ENCODE peak calls at places on chromosomes 11 and 22, in nine cellular contexts. One of them, this sample, is unnamed.

GRCh38 chr22:49641770-49642313 is 185.8 kb downstream of the BRD1 start:
- DNase-seq in left lung: no peak
- DNase-seq in Caco-2: no peak
- DNase-seq in lower lobe of right lung: no peak
- DNase-seq in mesendoderm: no peak
- DNase-seq in CD8-positive, alpha-beta memory T cell: no peak
- DNase-seq in heart left ventricle: no peak
- DNase-seq in kidney: no peak
- DNase-seq in sigmoid colon: no peak
- DNase-seq in this sample: no peak

GRCh38 chr22:41052661-41053490 is 39.5 kb upstream of the EP300 start:
- DNase-seq in left lung: no peak
- DNase-seq in Caco-2: peak; percentile 49
- DNase-seq in lower lobe of right lung: no peak
- DNase-seq in mesendoderm: peak; percentile 16
- DNase-seq in CD8-positive, alpha-beta memory T cell: no peak
- DNase-seq in heart left ventricle: no peak
- DNase-seq in kidney: no peak
- DNase-seq in sigmoid colon: no peak
- DNase-seq in this sample: no peak

GRCh38 chr11:129846508-129847335 is 31.1 kb downstream of the TMEM45B start:
- DNase-seq in left lung: no peak
- DNase-seq in Caco-2: peak; percentile 43
- DNase-seq in lower lobe of right lung: no peak
- DNase-seq in mesendoderm: no peak
- DNase-seq in CD8-positive, alpha-beta memory T cell: no peak
- DNase-seq in heart left ventricle: no peak
- DNase-seq in kidney: no peak
- DNase-seq in sigmoid colon: no peak
- DNase-seq in this sample: no peak

GRCh38 chr11:71240865-71241691 is 11.3 kb downstream of the SHANK2 start:
- DNase-seq in left lung: no peak
- DNase-seq in Caco-2: peak; percentile 35
- DNase-seq in lower lobe of right lung: peak; percentile 76
- DNase-seq in mesendoderm: peak; percentile 84
- DNase-seq in CD8-positive, alpha-beta memory T cell: no peak
- DNase-seq in heart left ventricle: no peak
- DNase-seq in kidney: peak; percentile 93
- DNase-seq in sigmoid colon: peak; percentile 68
- DNase-seq in this sample: no peak

GRCh38 chr11:102924851-102925380 is 30.6 kb downstream of the MMP13 start:
- DNase-seq in left lung: no peak
- DNase-seq in Caco-2: no peak
- DNase-seq in lower lobe of right lung: no peak
- DNase-seq in mesendoderm: peak; percentile 5
- DNase-seq in CD8-positive, alpha-beta memory T cell: no peak
- DNase-seq in heart left ventricle: no peak
- DNase-seq in kidney: no peak
- DNase-seq in sigmoid colon: no peak
- DNase-seq in this sample: no peak

GRCh38 chr22:48651981-48652538 is 1175.6 kb downstream of the BRD1 start:
- DNase-seq in left lung: no peak
- DNase-seq in Caco-2: no peak
- DNase-seq in lower lobe of right lung: no peak
- DNase-seq in mesendoderm: no peak
- DNase-seq in CD8-positive, alpha-beta memory T cell: no peak
- DNase-seq in heart left ventricle: no peak
- DNase-seq in kidney: no peak
- DNase-seq in sigmoid colon: no peak
- DNase-seq in this sample: no peak

GRCh38 chr11:84714316-84714780 is 912.8 kb downstream of the DLG2 start:
- DNase-seq in left lung: peak; percentile 55
- DNase-seq in Caco-2: peak; percentile 89
- DNase-seq in lower lobe of right lung: peak; percentile 50
- DNase-seq in mesendoderm: peak; percentile 80
- DNase-seq in CD8-positive, alpha-beta memory T cell: no peak
- DNase-seq in heart left ventricle: peak; percentile 37
- DNase-seq in kidney: no peak
- DNase-seq in sigmoid colon: no peak
- DNase-seq in this sample: peak; percentile 34

GRCh38 chr11:86592659-86593451 is 79.6 kb downstream of the ME3 start:
- DNase-seq in left lung: peak; percentile 72
- DNase-seq in Caco-2: peak; percentile 69
- DNase-seq in lower lobe of right lung: no peak
- DNase-seq in mesendoderm: peak; percentile 95
- DNase-seq in CD8-positive, alpha-beta memory T cell: peak; percentile 20
- DNase-seq in heart left ventricle: peak; percentile 53
- DNase-seq in kidney: no peak
- DNase-seq in sigmoid colon: peak; percentile 87
- DNase-seq in this sample: peak; percentile 10

GRCh38 chr11:77411238-77411637 is 62.7 kb downstream of the PAK1 start:
- DNase-seq in left lung: peak; percentile 61
- DNase-seq in Caco-2: no peak
- DNase-seq in lower lobe of right lung: peak; percentile 64
- DNase-seq in mesendoderm: peak; percentile 47
- DNase-seq in CD8-positive, alpha-beta memory T cell: no peak
- DNase-seq in heart left ventricle: peak; percentile 47
- DNase-seq in kidney: peak; percentile 71
- DNase-seq in sigmoid colon: peak; percentile 66
- DNase-seq in this sample: no peak

GRCh38 chr11:128530119-128531091 is 57.0 kb downstream of the ETS1 start:
- DNase-seq in left lung: no peak
- DNase-seq in Caco-2: no peak
- DNase-seq in lower lobe of right lung: no peak
- DNase-seq in mesendoderm: no peak
- DNase-seq in CD8-positive, alpha-beta memory T cell: no peak
- DNase-seq in heart left ventricle: peak; percentile 74
- DNase-seq in kidney: no peak
- DNase-seq in sigmoid colon: peak; percentile 89
- DNase-seq in this sample: no peak

GRCh38 chr11:64084962-64085710 is 49.4 kb downstream of the FLRT1 start:
- DNase-seq in left lung: no peak
- DNase-seq in Caco-2: peak; percentile 54
- DNase-seq in lower lobe of right lung: no peak
- DNase-seq in mesendoderm: no peak
- DNase-seq in CD8-positive, alpha-beta memory T cell: no peak
- DNase-seq in heart left ventricle: no peak
- DNase-seq in kidney: peak; percentile 89
- DNase-seq in sigmoid colon: no peak
- DNase-seq in this sample: no peak

GRCh38 chr11:1402355-1402754 is 12.6 kb downstream of the BRSK2 start:
- DNase-seq in left lung: no peak
- DNase-seq in Caco-2: no peak
- DNase-seq in lower lobe of right lung: no peak
- DNase-seq in mesendoderm: no peak
- DNase-seq in CD8-positive, alpha-beta memory T cell: no peak
- DNase-seq in heart left ventricle: no peak
- DNase-seq in kidney: peak; percentile 66
- DNase-seq in sigmoid colon: no peak
- DNase-seq in this sample: no peak

GRCh38 chr11:1400168-1401000 is 10.7 kb downstream of the BRSK2 start:
- DNase-seq in left lung: no peak
- DNase-seq in Caco-2: no peak
- DNase-seq in lower lobe of right lung: no peak
- DNase-seq in mesendoderm: no peak
- DNase-seq in CD8-positive, alpha-beta memory T cell: no peak
- DNase-seq in heart left ventricle: no peak
- DNase-seq in kidney: peak; percentile 63
- DNase-seq in sigmoid colon: no peak
- DNase-seq in this sample: no peak

GRCh38 chr11:1399386-1400167 is 9.8 kb downstream of the BRSK2 start:
- DNase-seq in left lung: no peak
- DNase-seq in Caco-2: no peak
- DNase-seq in lower lobe of right lung: no peak
- DNase-seq in mesendoderm: no peak
- DNase-seq in CD8-positive, alpha-beta memory T cell: no peak
- DNase-seq in heart left ventricle: no peak
- DNase-seq in kidney: peak; percentile 62
- DNase-seq in sigmoid colon: no peak
- DNase-seq in this sample: no peak

GRCh38 chr11:1401656-1402221 is 12.0 kb downstream of the BRSK2 start:
- DNase-seq in left lung: peak; percentile 64
- DNase-seq in Caco-2: peak; percentile 68
- DNase-seq in lower lobe of right lung: peak; percentile 72
- DNase-seq in mesendoderm: peak; percentile 77
- DNase-seq in CD8-positive, alpha-beta memory T cell: no peak
- DNase-seq in heart left ventricle: peak; percentile 76
- DNase-seq in kidney: peak; percentile 88
- DNase-seq in sigmoid colon: no peak
- DNase-seq in this sample: peak; percentile 42

GRCh38 chr11:1401001-1401445 is 11.3 kb downstream of the BRSK2 start:
- DNase-seq in left lung: no peak
- DNase-seq in Caco-2: no peak
- DNase-seq in lower lobe of right lung: no peak
- DNase-seq in mesendoderm: no peak
- DNase-seq in CD8-positive, alpha-beta memory T cell: no peak
- DNase-seq in heart left ventricle: no peak
- DNase-seq in kidney: peak; percentile 49
- DNase-seq in sigmoid colon: no peak
- DNase-seq in this sample: no peak
- H3K4me1 ChIP-seq in left lung: no peaks in the 10 kb centered on the region
- H3K4me1 ChIP-seq in Caco-2: no peaks in the 10 kb centered on the region
- H3K4me1 ChIP-seq in lower lobe of right lung: no peaks in the 10 kb centered on the region
- H3K4me1 ChIP-seq in mesendoderm: no peaks in the 10 kb centered on the region
- H3K4me1 ChIP-seq in CD8-positive, alpha-beta memory T cell: no peaks in the 10 kb centered on the region
- H3K4me1 ChIP-seq in heart left ventricle: no peaks in the 10 kb centered on the region
- H3K4me1 ChIP-seq in kidney: no peaks in the 10 kb centered on the region
- H3K4me1 ChIP-seq in sigmoid colon: peaks cover 4% of the 10 kb centered on the region
- H3K4me1 ChIP-seq in this sample: no peaks in the 10 kb centered on the region

DNA sequence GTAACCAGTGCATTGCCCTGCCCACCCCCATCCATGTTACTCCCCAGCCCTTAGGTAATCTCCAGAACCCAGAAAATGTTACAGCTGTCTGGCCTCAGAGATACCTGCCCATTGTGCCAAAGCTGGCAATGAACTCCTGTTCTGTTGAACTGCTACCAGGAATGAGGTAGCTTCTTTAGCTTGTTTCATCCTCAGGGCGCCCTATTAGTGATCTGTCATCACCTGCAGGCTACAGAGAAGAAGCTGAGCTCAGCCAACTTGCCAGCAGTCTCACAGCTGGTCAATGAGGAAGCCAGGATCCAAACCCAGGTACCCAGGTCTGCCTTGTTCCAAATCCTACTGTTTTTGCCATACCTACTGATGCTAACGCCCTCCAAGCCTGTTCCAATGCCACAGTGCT is 88.7 kb downstream of the GALNT18 start:
- DNase-seq in left lung: no peak
- DNase-seq in Caco-2: no peak
- DNase-seq in lower lobe of right lung: no peak
- DNase-seq in mesendoderm: no peak
- DNase-seq in CD8-positive, alpha-beta memory T cell: no peak
- DNase-seq in heart left ventricle: no peak
- DNase-seq in kidney: no peak
- DNase-seq in sigmoid colon: no peak
- DNase-seq in this sample: no peak
- H3K4me1 ChIP-seq in left lung: peaks cover 23% of the 10 kb centered on the region
- H3K4me1 ChIP-seq in Caco-2: no peaks in the 10 kb centered on the region
- H3K4me1 ChIP-seq in lower lobe of right lung: peaks cover 52% of the 10 kb centered on the region
- H3K4me1 ChIP-seq in mesendoderm: no peaks in the 10 kb centered on the region
- H3K4me1 ChIP-seq in CD8-positive, alpha-beta memory T cell: no peaks in the 10 kb centered on the region
- H3K4me1 ChIP-seq in heart left ventricle: peaks cover 74% of the 10 kb centered on the region
- H3K4me1 ChIP-seq in kidney: peaks cover 14% of the 10 kb centered on the region
- H3K4me1 ChIP-seq in sigmoid colon: peaks cover 76% of the 10 kb centered on the region
- H3K4me1 ChIP-seq in this sample: no peaks in the 10 kb centered on the region

GRCh38 chr11:117333921-117334320 is 6.3 kb downstream of the CEP164 start:
- DNase-seq in left lung: no peak
- DNase-seq in Caco-2: no peak
- DNase-seq in lower lobe of right lung: no peak
- DNase-seq in mesendoderm: no peak
- DNase-seq in CD8-positive, alpha-beta memory T cell: no peak
- DNase-seq in heart left ventricle: no peak
- DNase-seq in kidney: no peak
- DNase-seq in sigmoid colon: no peak
- DNase-seq in this sample: no peak

GRCh38 chr11:117327567-117328413 is at the start of gene CEP164:
- DNase-seq in left lung: peak; percentile 97
- DNase-seq in Caco-2: peak; percentile 99
- DNase-seq in lower lobe of right lung: peak; percentile 98
- DNase-seq in mesendoderm: peak; percentile 99
- DNase-seq in CD8-positive, alpha-beta memory T cell: peak; percentile 90
- DNase-seq in heart left ventricle: peak; percentile 97
- DNase-seq in kidney: peak; percentile 98
- DNase-seq in sigmoid colon: peak; percentile 98
- DNase-seq in this sample: peak; percentile 99

GRCh38 chr11:117332843-117333242 is 5.2 kb downstream of the CEP164 start:
- DNase-seq in left lung: no peak
- DNase-seq in Caco-2: no peak
- DNase-seq in lower lobe of right lung: no peak
- DNase-seq in mesendoderm: no peak
- DNase-seq in CD8-positive, alpha-beta memory T cell: no peak
- DNase-seq in heart left ventricle: no peak
- DNase-seq in kidney: no peak
- DNase-seq in sigmoid colon: no peak
- DNase-seq in this sample: no peak

GRCh38 chr11:117328414-117329010 is 858 bp downstream of the CEP164 start:
- DNase-seq in left lung: peak; percentile 42
- DNase-seq in Caco-2: no peak
- DNase-seq in lower lobe of right lung: no peak
- DNase-seq in mesendoderm: peak; percentile 43
- DNase-seq in CD8-positive, alpha-beta memory T cell: no peak
- DNase-seq in heart left ventricle: peak; percentile 65
- DNase-seq in kidney: no peak
- DNase-seq in sigmoid colon: peak; percentile 83
- DNase-seq in this sample: no peak
- H3K4me1 ChIP-seq in left lung: peaks cover 12% of the 10 kb centered on the region
- H3K4me1 ChIP-seq in Caco-2: peaks cover 7% of the 10 kb centered on the region
- H3K4me1 ChIP-seq in lower lobe of right lung: peaks cover 24% of the 10 kb centered on the region
- H3K4me1 ChIP-seq in mesendoderm: peaks cover 3% of the 10 kb centered on the region
- H3K4me1 ChIP-seq in CD8-positive, alpha-beta memory T cell: peaks cover 12% of the 10 kb centered on the region
- H3K4me1 ChIP-seq in heart left ventricle: peaks cover 12% of the 10 kb centered on the region
- H3K4me1 ChIP-seq in kidney: peaks cover 11% of the 10 kb centered on the region
- H3K4me1 ChIP-seq in sigmoid colon: peaks cover 14% of the 10 kb centered on the region
- H3K4me1 ChIP-seq in this sample: peaks cover 20% of the 10 kb centered on the region

DNA sequence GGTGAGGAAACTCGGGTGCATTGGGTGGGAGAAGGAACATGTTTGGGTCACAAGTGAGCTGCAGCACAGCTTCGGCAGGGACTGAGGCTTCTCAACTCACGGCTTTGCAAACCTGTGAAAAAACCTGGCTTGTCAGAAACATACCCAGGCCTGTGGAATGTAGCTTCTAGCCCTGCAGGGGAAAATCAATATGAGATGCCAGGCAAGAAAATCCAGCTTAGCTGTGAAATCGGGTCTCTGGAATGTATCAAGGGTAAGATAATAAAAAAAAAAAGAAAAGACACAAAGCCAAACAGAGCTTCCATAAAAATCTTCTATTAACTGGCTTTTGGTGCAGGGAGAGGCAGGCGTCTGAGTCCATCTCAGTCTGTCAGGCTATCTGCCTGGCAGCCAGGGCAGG is 28.5 kb downstream of the UQCR10 start:
- DNase-seq in left lung: no peak
- DNase-seq in Caco-2: no peak
- DNase-seq in lower lobe of right lung: no peak
- DNase-seq in mesendoderm: no peak
- DNase-seq in CD8-positive, alpha-beta memory T cell: no peak
- DNase-seq in heart left ventricle: no peak
- DNase-seq in kidney: no peak
- DNase-seq in sigmoid colon: no peak
- DNase-seq in this sample: no peak
- H3K4me1 ChIP-seq in left lung: peaks cover 37% of the 10 kb centered on the region
- H3K4me1 ChIP-seq in Caco-2: peaks cover 22% of the 10 kb centered on the region
- H3K4me1 ChIP-seq in lower lobe of right lung: peaks cover 40% of the 10 kb centered on the region
- H3K4me1 ChIP-seq in mesendoderm: no peaks in the 10 kb centered on the region
- H3K4me1 ChIP-seq in CD8-positive, alpha-beta memory T cell: no peaks in the 10 kb centered on the region
- H3K4me1 ChIP-seq in heart left ventricle: peaks cover 38% of the 10 kb centered on the region
- H3K4me1 ChIP-seq in kidney: no peaks in the 10 kb centered on the region
- H3K4me1 ChIP-seq in sigmoid colon: peaks cover 10% of the 10 kb centered on the region
- H3K4me1 ChIP-seq in this sample: no peaks in the 10 kb centered on the region